ENCODE peak calls at places on chromosomes 5 and 9, in four cellular contexts. T, N, V and F are unnamed samples.

GRCh38 chr5:58477760-58478159 is 13.5 kb upstream of the GAPT start:
- DNase-seq in T (peak; percentile 6), N (no peak), V (no peak), F (no peak)

GRCh38 chr5:132086277-132086794 is 12.7 kb downstream of the CSF2 start:
- DNase-seq in T (no peak), N (no peak), V (no peak), F (no peak)

GRCh38 chr9:116504893-116505480 is 182.1 kb upstream of the TRIM32 start:
- DNase-seq in T (no peak), N (peak; percentile 42), V (no peak), F (no peak)

GRCh38 chr5:40557486-40557885 is 122.2 kb upstream of the PTGER4 start:
- DNase-seq in T (no peak), N (no peak), V (no peak), F (no peak)

GRCh38 chr9:110143969-110144545 is 63.9 kb downstream of the C9orf152 start:
- DNase-seq in T (no peak), N (no peak), V (no peak), F (no peak)

GRCh38 chr9:110007477-110008270 is 200.3 kb downstream of the C9orf152 start:
- DNase-seq in T (no peak), N (peak; percentile 28), V (no peak), F (no peak)

GRCh38 chr5:9903806-9904205 is 273.7 kb upstream of the TAS2R1 start:
- DNase-seq in T (no peak), N (no peak), V (no peak), F (no peak)

GRCh38 chr5:138716456-138716924 is 36.7 kb upstream of the CTNNA1 start:
- DNase-seq in T (peak; percentile 33), N (no peak), V (no peak), F (no peak)

GRCh38 chr9:21591221-21592062 is 109.3 kb upstream of the IFNE start:
- DNase-seq in T (peak; percentile 18), N (no peak), V (no peak), F (no peak)

GRCh38 chr9:18061856-18062255 is 412.1 kb upstream of the ADAMTSL1 start:
- DNase-seq in T (no peak), N (no peak), V (no peak), F (no peak)

GRCh38 chr9:3475300-3476020 is 50.3 kb downstream of the RFX3 start:
- DNase-seq in T (no peak), N (no peak), V (no peak), F (no peak)

GRCh38 chr9:133119461-133120342 is 1.3 kb downstream of the RALGDS start:
- DNase-seq in T (peak; percentile 64), N (no peak), V (no peak), F (no peak)

DNA sequence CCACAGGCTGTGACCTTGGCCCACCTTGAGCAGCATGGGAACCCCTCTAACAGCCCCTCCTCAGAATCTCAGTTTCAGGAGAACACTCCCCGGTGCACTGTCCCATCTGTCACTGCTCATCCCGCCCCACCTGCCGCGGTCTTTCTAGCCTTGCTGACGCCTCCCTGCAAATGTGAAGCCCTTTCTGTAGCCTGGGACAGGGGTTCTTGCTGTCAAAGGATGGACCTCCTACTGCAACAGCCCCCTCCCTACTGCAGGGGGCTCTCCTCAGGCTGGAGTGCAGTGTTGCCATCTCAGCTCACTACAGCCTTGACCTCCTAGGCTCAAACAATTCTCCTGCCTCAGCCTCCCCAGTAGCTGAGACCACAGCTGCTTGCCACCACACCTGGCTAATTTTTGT is 20.0 kb downstream of the OR2V1 start:
- DNase-seq in T (no peak), N (no peak), V (no peak), F (no peak)
- TF ChIP-seq CTCF in T (no peak), N (no peak), V (no peak), F (no peak)

GRCh38 chr9:134690946-134691694 is 49.5 kb downstream of the COL5A1 start:
- DNase-seq in T (no peak), N (no peak), V (no peak), F (no peak)

GRCh38 chr9:134688661-134689319 is 47.2 kb downstream of the COL5A1 start:
- DNase-seq in T (no peak), N (no peak), V (no peak), F (no peak)

GRCh38 chr9:134690301-134690751 is 48.7 kb downstream of the COL5A1 start:
- DNase-seq in T (no peak), N (no peak), V (no peak), F (no peak)

GRCh38 chr9:134688231-134688630 is 46.6 kb downstream of the COL5A1 start:
- DNase-seq in T (no peak), N (no peak), V (no peak), F (no peak)

DNA sequence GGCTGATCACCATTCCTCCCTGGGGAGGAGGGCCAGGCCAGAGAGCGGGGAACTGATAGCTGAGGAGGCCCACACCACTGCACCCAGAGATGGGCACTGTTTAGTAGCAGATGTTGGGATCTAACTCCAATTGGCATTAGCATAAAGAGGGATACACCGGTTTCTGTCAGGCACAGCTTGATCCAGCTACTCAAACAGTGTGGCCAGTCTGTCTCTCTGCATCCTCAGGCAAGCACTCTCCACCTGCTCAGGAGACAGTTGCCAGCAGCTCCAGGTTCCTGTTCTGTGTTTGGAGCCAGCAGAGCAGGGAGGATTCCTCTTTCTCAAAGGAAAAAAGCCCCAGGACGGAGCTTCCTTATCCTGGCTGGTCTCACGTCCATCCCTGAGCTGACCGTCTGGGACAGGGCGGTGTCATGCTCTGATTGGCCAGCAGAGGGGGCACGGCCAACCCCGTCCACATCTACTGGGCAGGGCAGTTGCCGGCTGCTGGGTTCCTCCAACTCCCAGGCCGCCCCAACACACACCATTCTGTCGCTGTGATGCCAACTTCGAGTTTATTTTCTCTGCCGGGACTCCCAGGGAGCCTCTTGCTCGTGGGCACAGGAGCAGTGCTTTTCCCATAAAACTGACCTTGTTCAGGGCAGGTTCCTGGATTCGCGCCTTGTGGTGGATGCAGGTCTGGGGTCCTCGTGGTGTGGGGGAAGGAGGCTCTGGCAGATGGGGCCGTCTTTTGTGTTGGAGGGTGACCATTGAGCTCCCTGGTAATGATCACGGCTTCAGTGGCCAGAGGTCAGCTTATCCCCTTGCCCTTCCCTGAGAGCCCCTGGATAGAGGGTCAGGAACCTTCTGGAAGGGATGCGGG is 47.9 kb downstream of the COL5A1 start:
- DNase-seq in T (peak; percentile 77), N (peak; percentile 71), V (no peak), F (no peak)
- TF ChIP-seq CTCF in T (peak; percentile 81), N (peak; percentile 59), V (no peak), F (peak; percentile 88)

GRCh38 chr5:169581580-169582227 is 1.9 kb upstream of the SPDL1 start:
- DNase-seq in T (peak; percentile 64), N (peak; percentile 50), V (no peak), F (no peak)

GRCh38 chr5:169576181-169576598 is 7.4 kb upstream of the SPDL1 start:
- DNase-seq in T (no peak), N (no peak), V (no peak), F (no peak)

GRCh38 chr5:169580964-169581363 is 2.6 kb upstream of the SPDL1 start:
- DNase-seq in T (no peak), N (no peak), V (no peak), F (no peak)

GRCh38 chr5:169574147-169574646 is 9.4 kb upstream of the SPDL1 start:
- DNase-seq in T (no peak), N (no peak), V (no peak), F (no peak)

DNA sequence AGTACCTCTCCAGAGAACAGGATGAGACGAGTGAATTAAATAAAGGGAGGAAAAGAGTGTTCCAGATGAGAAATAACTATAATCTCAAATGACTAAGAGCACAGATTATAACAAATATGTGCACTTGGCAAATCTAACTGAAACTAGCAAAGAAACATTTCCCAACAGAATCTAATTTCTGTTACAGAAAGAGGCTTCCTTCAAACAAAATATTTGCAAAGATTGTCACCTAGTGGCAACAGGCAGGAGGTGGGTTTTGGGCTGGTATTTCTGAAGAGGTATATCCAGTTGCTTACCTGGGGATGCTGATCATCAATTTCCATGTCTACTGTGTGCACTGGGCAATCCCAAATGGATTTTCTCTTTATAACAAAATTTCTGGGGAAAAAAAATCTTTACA is 5.6 kb upstream of the SPDL1 start:
- DNase-seq in T (peak; percentile 34), N (no peak), V (no peak), F (no peak)
- TF ChIP-seq CTCF in T (peak; percentile 55), N (peak; percentile 18), V (no peak), F (peak; percentile 61)

GRCh38 chr9:126805546-126806262 is 864 bp downstream of the ZBTB43 start:
- DNase-seq in T (peak; percentile 8), N (peak; percentile 71), V (peak; percentile 39), F (no peak)
- TF ChIP-seq CTCF in T (no peak), N (peak; percentile 27), V (no peak), F (no peak)

GRCh38 chr9:77841739-77842386 is 189.7 kb downstream of the GNAQ start:
- DNase-seq in T (no peak), N (no peak), V (no peak), F (no peak)
- TF ChIP-seq CTCF in T (peak; percentile 9), N (peak; percentile 27), V (no peak), F (peak; percentile 30)

GRCh38 chr9:98315067-98315453 is 59.6 kb upstream of the TBC1D2 start:
- DNase-seq in T (no peak), N (no peak), V (no peak), F (no peak)

GRCh38 chr9:98316445-98317133 is 61.1 kb upstream of the TBC1D2 start:
- DNase-seq in T (no peak), N (no peak), V (no peak), F (no peak)

GRCh38 chr9:98314381-98315066 is 59.1 kb upstream of the TBC1D2 start:
- DNase-seq in T (no peak), N (no peak), V (no peak), F (no peak)

GRCh38 chr9:98317134-98317857 is 61.8 kb upstream of the TBC1D2 start:
- DNase-seq in T (no peak), N (no peak), V (no peak), F (no peak)

DNA sequence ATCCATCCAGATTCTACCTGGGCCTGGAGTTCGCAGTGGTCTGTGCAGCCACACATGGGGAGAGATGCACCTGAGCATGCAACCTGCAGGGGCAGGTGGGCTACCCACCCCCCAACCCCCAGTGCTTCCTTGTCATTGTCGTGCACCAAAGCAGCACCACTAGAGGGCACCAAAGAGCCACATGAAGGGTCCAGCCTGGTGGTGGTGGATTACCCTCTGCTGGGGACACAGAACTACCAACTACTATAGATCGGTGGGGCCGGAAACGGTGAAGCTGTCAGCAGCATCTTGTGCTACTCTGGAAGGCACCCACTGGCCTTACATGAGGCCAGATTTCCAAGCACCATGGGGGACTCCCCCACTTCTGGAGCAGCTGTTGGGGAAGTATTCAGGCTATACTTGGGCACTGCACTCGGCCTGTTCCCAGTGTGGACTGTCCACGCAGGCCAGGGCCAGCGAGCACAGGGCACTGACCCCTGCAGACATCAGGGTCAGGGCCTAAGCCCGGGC is 60.2 kb upstream of the TBC1D2 start:
- DNase-seq in T (peak; percentile 94), N (peak; percentile 88), V (peak; percentile 61), F (peak; percentile 83)
- TF ChIP-seq CTCF in T (peak; percentile 98), N (peak; percentile 83), V (no peak), F (peak; percentile 95)

DNA sequence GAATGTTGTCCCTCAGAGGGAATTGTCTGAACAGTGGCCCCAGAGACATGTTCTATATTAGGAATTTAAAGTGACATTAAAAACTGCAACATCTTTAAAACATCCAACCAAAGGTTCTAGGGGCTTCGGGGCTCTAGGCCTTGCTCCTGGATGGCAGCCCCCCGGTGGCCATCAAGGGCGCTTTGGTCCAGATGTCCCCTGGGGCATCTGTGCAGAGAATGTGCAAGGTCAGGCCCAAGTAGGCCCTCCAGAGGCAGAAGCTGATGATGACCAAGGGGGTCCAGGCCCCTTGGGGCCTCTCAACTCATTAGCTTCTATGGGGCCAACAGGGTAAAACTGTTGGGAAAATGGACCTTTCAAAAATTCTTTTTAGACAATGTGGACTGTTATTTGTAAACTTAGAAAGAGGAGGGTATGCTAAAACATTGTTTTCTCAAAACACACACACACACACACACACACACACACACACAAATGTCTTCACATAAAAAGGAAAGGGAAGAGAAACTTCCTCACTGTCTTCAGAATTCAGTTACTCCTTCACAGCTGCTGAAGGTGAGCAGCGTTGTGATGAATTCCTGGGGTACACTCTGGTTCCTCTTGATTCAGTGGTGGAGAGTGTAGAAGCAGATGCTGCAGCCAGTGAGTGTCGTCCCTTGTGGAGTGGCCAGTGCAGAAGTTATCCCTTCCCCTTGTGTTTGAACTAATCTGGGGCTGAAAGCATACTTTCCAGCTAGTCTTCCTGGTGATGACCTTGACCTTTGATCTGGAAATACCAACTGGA is 125.2 kb downstream of the WDR41 start:
- DNase-seq in T (no peak), N (no peak), V (no peak), F (no peak)
- TF ChIP-seq CTCF in T (peak; percentile 38), N (no peak), V (no peak), F (peak; percentile 47)